ENCODE peak calls at places on chromosomes 11 and 22, in seven cellular contexts. Z is K562, Q is H1, H is HepG2, T is GM12878, E is SK-N-SH, C is GM12891. Y is an unnamed sample.

GRCh38 chr11:134252539-134253188 is 488 bp downstream of the THYN1 start:
- DNase-seq in Z (no peak), Q (no peak), H (no peak), T (no peak), E (peak), C (no peak), Y (no peak)

GRCh38 chr11:33185756-33186155 is 24.5 kb upstream of the CSTF3 start:
- DNase-seq in Z (no peak), Q (no peak), H (no peak), T (no peak), E (no peak), C (no peak), Y (no peak)

GRCh38 chr11:12938590-12939247 is 70.4 kb upstream of the RASSF10 start:
- DNase-seq in Z (no peak), Q (no peak), H (no peak), T (no peak), E (no peak), C (no peak), Y (no peak)

GRCh38 chr22:45645526-45646414 is 25.9 kb upstream of the ATXN10 start:
- DNase-seq in Z (peak), Q (peak), H (no peak), T (no peak), E (peak), C (peak), Y (peak)

GRCh38 chr11:119727523-119728081 is 1.4 kb downstream of the NECTIN1 start:
- DNase-seq in Z (peak), Q (peak), H (no peak), T (no peak), E (peak), C (peak), Y (no peak)

GRCh38 chr22:42388130-42388797 is 43.9 kb downstream of the NFAM1 start:
- DNase-seq in Z (no peak), Q (no peak), H (no peak), T (no peak), E (peak), C (no peak), Y (no peak)

GRCh38 chr11:31106963-31107576 is 262.5 kb downstream of the DCDC1 start:
- DNase-seq in Z (peak), Q (peak), H (peak), T (no peak), E (peak), C (peak), Y (no peak)

GRCh38 chr11:60390389-60390788 is 5.9 kb upstream of the MS4A14 start:
- DNase-seq in Z (no peak), Q (no peak), H (no peak), T (no peak), E (no peak), C (no peak), Y (no peak)

GRCh38 chr11:64864473-64865285 is 13.7 kb downstream of the EHD1 start:
- DNase-seq in Z (peak), Q (no peak), H (no peak), T (no peak), E (no peak), C (no peak), Y (no peak)

GRCh38 chr11:64185323-64186204 is at the start of gene STIP1:
- DNase-seq in Z (peak), Q (peak), H (peak), T (peak), E (peak), C (peak), Y (peak)

GRCh38 chr22:30279389-30279788 is 9.9 kb downstream of the CASTOR1 start:
- DNase-seq in Z (no peak), Q (no peak), H (no peak), T (no peak), E (no peak), C (no peak), Y (no peak)

GRCh38 chr11:120819003-120819402 is 204.9 kb upstream of the TBCEL start:
- DNase-seq in Z (no peak), Q (no peak), H (peak), T (no peak), E (no peak), C (no peak), Y (no peak)

GRCh38 chr11:68839953-68840641 is 1.6 kb downstream of the CPT1A start:
- DNase-seq in Z (peak), Q (no peak), H (no peak), T (no peak), E (no peak), C (no peak), Y (no peak)

GRCh38 chr22:35523167-35523928 is 17.3 kb upstream of the RASD2 start:
- DNase-seq in Z (no peak), Q (no peak), H (no peak), T (no peak), E (no peak), C (no peak), Y (no peak)

GRCh38 chr11:70105369-70105754 is 27.2 kb downstream of the ANO1 start:
- DNase-seq in Z (no peak), Q (no peak), H (no peak), T (no peak), E (peak), C (no peak), Y (no peak)

GRCh38 chr11:123587559-123587958 is 66.9 kb downstream of the SCN3B start:
- DNase-seq in Z (no peak), Q (no peak), H (no peak), T (no peak), E (no peak), C (no peak), Y (no peak)

GRCh38 chr11:79697905-79698304 is 257.1 kb upstream of the TENM4 start:
- DNase-seq in Z (no peak), Q (no peak), H (no peak), T (peak), E (no peak), C (no peak), Y (no peak)

GRCh38 chr11:129880311-129880710 is 15.1 kb downstream of the NFRKB start:
- DNase-seq in Z (no peak), Q (no peak), H (no peak), T (no peak), E (no peak), C (no peak), Y (no peak)

GRCh38 chr22:19178065-19178658 is 374 bp downstream of the SLC25A1 start:
- DNase-seq in Z (peak), Q (peak), H (peak), T (no peak), E (peak), C (peak), Y (peak)

GRCh38 chr11:131038597-131038996 is 122.3 kb upstream of the SNX19 start:
- DNase-seq in Z (peak), Q (no peak), H (no peak), T (no peak), E (peak), C (no peak), Y (peak)

GRCh38 chr11:100739636-100740035 is 52.5 kb downstream of the ARHGAP42 start:
- DNase-seq in Z (no peak), Q (no peak), H (peak), T (no peak), E (no peak), C (no peak), Y (no peak)

GRCh38 chr22:36334838-36335603 is 52.7 kb downstream of the MYH9 start:
- DNase-seq in Z (peak), Q (no peak), H (no peak), T (no peak), E (no peak), C (no peak), Y (no peak)

GRCh38 chr11:69335461-69336386 is 41.8 kb downstream of the MYEOV start:
- DNase-seq in Z (peak), Q (no peak), H (no peak), T (no peak), E (no peak), C (no peak), Y (no peak)

GRCh38 chr11:28666632-28667031 is 558.4 kb downstream of the METTL15 start:
- DNase-seq in Z (no peak), Q (no peak), H (no peak), T (no peak), E (no peak), C (no peak), Y (no peak)

GRCh38 chr11:44725016-44725651 is 1.6 kb upstream of the TSPAN18 start:
- DNase-seq in Z (no peak), Q (no peak), H (no peak), T (no peak), E (no peak), C (no peak), Y (no peak)

GRCh38 chr11:130042093-130042591 is 27.6 kb upstream of the APLP2 start:
- DNase-seq in Z (peak), Q (no peak), H (peak), T (no peak), E (no peak), C (no peak), Y (no peak)

GRCh38 chr11:120197977-120198376 is 12.9 kb upstream of the OAF start:
- DNase-seq in Z (no peak), Q (no peak), H (peak), T (no peak), E (peak), C (no peak), Y (no peak)

GRCh38 chr11:124623861-124624525 is 1.3 kb downstream of the TBRG1 start:
- DNase-seq in Z (no peak), Q (no peak), H (no peak), T (no peak), E (no peak), C (no peak), Y (no peak)

GRCh38 chr22:23673826-23674690 is 16.8 kb upstream of the RGL4 start:
- DNase-seq in Z (peak), Q (no peak), H (no peak), T (no peak), E (no peak), C (no peak), Y (no peak)

GRCh38 chr11:117535201-117535869 is 207.7 kb downstream of the CEP164 start:
- DNase-seq in Z (no peak), Q (no peak), H (no peak), T (no peak), E (peak), C (no peak), Y (no peak)

GRCh38 chr11:109960831-109961230 is 132.4 kb upstream of the ZC3H12C start:
- DNase-seq in Z (no peak), Q (no peak), H (no peak), T (no peak), E (no peak), C (no peak), Y (no peak)

GRCh38 chr11:74646964-74647363 is 54.6 kb downstream of the POLD3 start:
- DNase-seq in Z (no peak), Q (no peak), H (no peak), T (no peak), E (no peak), C (no peak), Y (no peak)

GRCh38 chr11:57424802-57425564 is 1.9 kb downstream of the SLC43A3 start:
- DNase-seq in Z (peak), Q (no peak), H (peak), T (peak), E (no peak), C (peak), Y (peak)

GRCh38 chr11:132142554-132142953 is 772.1 kb downstream of the NTM start:
- DNase-seq in Z (no peak), Q (no peak), H (no peak), T (no peak), E (no peak), C (no peak), Y (no peak)

GRCh38 chr11:69314555-69314954 is 20.6 kb downstream of the MYEOV start:
- DNase-seq in Z (no peak), Q (no peak), H (no peak), T (no peak), E (no peak), C (no peak), Y (no peak)

GRCh38 chr11:80603472-80603871 is 1162.6 kb upstream of the TENM4 start:
- DNase-seq in Z (no peak), Q (no peak), H (no peak), T (no peak), E (no peak), C (no peak), Y (no peak)

GRCh38 chr11:78821371-78822306 is 247.0 kb upstream of the NARS2 start:
- DNase-seq in Z (no peak), Q (no peak), H (no peak), T (no peak), E (no peak), C (no peak), Y (no peak)

GRCh38 chr11:57777969-57778317 is 16.3 kb downstream of the CTNND1 start:
- DNase-seq in Z (no peak), Q (no peak), H (peak), T (no peak), E (no peak), C (no peak), Y (no peak)

GRCh38 chr11:79953629-79954028 is 512.8 kb upstream of the TENM4 start:
- DNase-seq in Z (no peak), Q (no peak), H (no peak), T (no peak), E (no peak), C (no peak), Y (no peak)

GRCh38 chr11:17533782-17534415 is 10.3 kb downstream of the USH1C start:
- DNase-seq in Z (no peak), Q (no peak), H (no peak), T (no peak), E (no peak), C (no peak), Y (no peak)

GRCh38 chr11:17532814-17533213 is 11.4 kb downstream of the USH1C start:
- DNase-seq in Z (no peak), Q (no peak), H (peak), T (no peak), E (no peak), C (no peak), Y (no peak)

GRCh38 chr11:17531071-17531817 is 13.0 kb downstream of the USH1C start:
- DNase-seq in Z (no peak), Q (no peak), H (no peak), T (no peak), E (no peak), C (no peak), Y (no peak)

GRCh38 chr11:17531818-17532131 is 12.4 kb downstream of the USH1C start:
- DNase-seq in Z (no peak), Q (no peak), H (peak), T (no peak), E (no peak), C (no peak), Y (no peak)

DNA sequence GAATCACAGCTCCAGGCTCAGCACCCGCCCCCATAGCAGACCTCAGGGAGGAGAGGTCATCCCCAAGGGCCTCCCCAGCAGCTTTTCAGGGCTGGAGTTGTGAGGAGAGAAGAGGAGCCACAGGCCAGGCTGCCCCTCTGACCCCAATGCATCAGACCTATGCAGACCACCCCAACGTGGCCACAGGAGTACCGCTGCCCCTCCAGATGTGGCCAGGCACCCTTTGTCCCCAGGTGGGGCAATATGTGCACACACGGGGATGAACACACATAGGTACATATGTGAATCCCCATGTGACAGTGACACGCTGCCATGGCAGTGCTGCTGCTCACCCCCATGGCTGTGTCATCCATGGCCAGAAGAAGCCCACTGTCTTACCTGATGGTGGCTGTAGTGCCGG is 10.9 kb downstream of the USH1C start:
- DNase-seq in Z (no peak), Q (no peak), H (no peak), T (no peak), E (no peak), C (no peak), Y (no peak)
- TF ChIP-seq TAF1 in Z (no peak), Q (no peak), H (no peak), T (no peak), E (no peak), C (no peak), Y (no peak)

GRCh38 chr11:352456-353180 is 16.7 kb upstream of the B4GALNT4 start:
- DNase-seq in Z (no peak), Q (no peak), H (no peak), T (no peak), E (no peak), C (no peak), Y (no peak)
- TF ChIP-seq TAF1 in Z (no peak), Q (no peak), H (no peak), T (no peak), E (no peak), C (no peak), Y (no peak)

GRCh38 chr22:28268845-28269244 is 349.8 kb upstream of the PITPNB start:
- DNase-seq in Z (no peak), Q (no peak), H (no peak), T (no peak), E (no peak), C (no peak), Y (no peak)

GRCh38 chr22:28269277-28269676 is 350.2 kb upstream of the PITPNB start:
- DNase-seq in Z (no peak), Q (no peak), H (no peak), T (no peak), E (no peak), C (no peak), Y (no peak)

DNA sequence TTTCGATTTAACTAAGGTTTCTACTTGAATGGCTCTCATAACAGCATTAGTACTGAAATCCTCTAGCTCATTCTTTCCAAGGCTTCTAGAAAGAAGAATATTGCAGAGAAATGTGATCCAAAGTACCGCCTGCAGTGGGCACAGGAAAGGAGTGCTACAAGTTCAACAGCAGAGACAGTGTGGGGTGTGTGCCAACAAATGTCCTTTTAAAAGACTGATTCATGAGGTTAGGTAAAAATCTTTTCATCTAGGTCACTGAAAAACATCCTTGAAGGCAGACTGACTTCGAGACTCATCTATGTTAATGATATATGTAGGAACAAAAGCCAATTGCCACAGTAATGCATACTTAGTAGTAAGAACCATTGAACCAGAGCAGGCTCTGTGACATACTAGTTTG is 349.1 kb upstream of the PITPNB start:
- DNase-seq in Z (no peak), Q (no peak), H (no peak), T (no peak), E (no peak), C (no peak), Y (no peak)
- TF ChIP-seq TAF1 in Z (no peak), Q (no peak), H (no peak), T (no peak), E (no peak), C (no peak), Y (no peak)

DNA sequence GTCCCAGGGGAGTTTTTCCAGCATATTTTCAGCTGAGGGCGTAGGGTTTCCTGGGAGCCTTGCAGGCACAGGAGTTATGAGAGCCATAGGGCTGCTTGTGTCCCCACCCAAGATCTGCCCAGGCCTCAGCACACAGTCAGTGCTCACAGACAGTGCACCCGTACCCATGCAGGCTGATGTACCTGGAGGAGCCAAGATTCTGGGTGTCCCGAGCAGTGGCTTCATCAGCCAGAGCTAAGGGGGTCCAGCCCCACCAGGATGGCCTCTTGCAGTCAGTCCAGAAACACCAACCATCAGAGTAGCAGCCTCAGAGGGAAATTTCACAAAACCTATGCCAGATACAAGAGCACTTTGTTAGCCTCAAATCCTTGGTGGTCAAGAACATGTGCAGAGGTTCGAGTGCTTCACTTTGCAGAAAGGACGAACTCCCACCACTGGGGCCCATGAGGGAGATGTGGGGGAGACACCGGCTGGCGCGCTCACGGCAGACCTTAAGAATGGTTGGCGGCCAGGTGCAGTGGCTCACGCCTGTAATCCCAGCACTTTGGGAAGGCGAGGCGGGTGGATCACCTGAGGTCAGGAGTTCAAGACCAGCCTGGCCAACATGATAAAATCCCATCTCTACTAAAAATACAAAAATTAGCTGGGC is 43.8 kb upstream of the RTL6 start:
- DNase-seq in Z (no peak), Q (no peak), H (no peak), T (no peak), E (no peak), C (no peak), Y (no peak)
- TF ChIP-seq TAF1 in Z (no peak), Q (no peak), H (no peak), T (no peak), E (no peak), C (no peak), Y (no peak)

Y was measured in GM12892.